ENCODE peak calls at places on chromosome 12, in five cellular contexts. K is activated T-helper 1 cell treated with Interleukin-2 at 50 U/mL for 16 hours, P is NCI-H345, Y is astrocyte of the spinal cord, N is activated T-cell treated with anti-CD3 and anti-CD28 coated beads for 1 hour. F is an unnamed sample.

GRCh38 chr12:104583311-104583710 is 126.6 kb downstream of the CHST11 start:
- DNase-seq in N (no peak), K (no peak), Y (no peak), P (no peak), F (no peak)

GRCh38 chr12:50642035-50642451 is 121.9 kb upstream of the ATF1 start:
- DNase-seq in P (no peak), Y (peak), N (no peak), K (no peak), F (peak)

GRCh38 chr12:64147860-64148259 is 74.2 kb downstream of the KICS2 start:
- DNase-seq in P (no peak), K (no peak), Y (no peak), N (no peak), F (no peak)

GRCh38 chr12:107635139-107635538 is 50.5 kb upstream of the PWP1 start:
- DNase-seq in N (no peak), K (no peak), P (no peak), Y (peak), F (peak)

GRCh38 chr12:80935076-80935475 is 2.7 kb downstream of the LIN7A start:
- DNase-seq in Y (no peak), N (no peak), P (no peak), K (no peak), F (no peak)

GRCh38 chr12:104748790-104749189 is 209.3 kb downstream of the SLC41A2 start:
- DNase-seq in K (no peak), P (no peak), N (no peak), Y (peak), F (no peak)

GRCh38 chr12:127998936-127999467 is 268.0 kb upstream of the TMEM132C start:
- DNase-seq in P (no peak), K (no peak), N (no peak), Y (peak), F (no peak)

GRCh38 chr12:125159687-125160086 is 94.5 kb downstream of the AACS start:
- DNase-seq in N (no peak), Y (no peak), P (peak), K (no peak), F (no peak)

GRCh38 chr12:57727758-57728395 is 10.7 kb downstream of the AGAP2 start:
- DNase-seq in P (no peak), N (no peak), K (no peak), Y (no peak), F (no peak)

GRCh38 chr12:100165356-100165755 is 22.7 kb upstream of the BLTP3B start:
- DNase-seq in P (no peak), Y (no peak), N (no peak), K (no peak), F (no peak)

GRCh38 chr12:120332523-120332922 is 4.9 kb upstream of the PLA2G1B start:
- DNase-seq in Y (no peak), N (no peak), P (no peak), K (no peak), F (no peak)